ENCODE peak calls at places on chromosomes 11 and 22, in seven cellular contexts. One of them, this sample, is unnamed.

GRCh38 chr11:706957-707816 is 1.2 kb downstream of the EPS8L2 start:
- DNase-seq in MM.1S: no peak
- DNase-seq in kidney: peak
- DNase-seq in endothelial cell of umbilical vein: no peak
- DNase-seq in adrenal gland: peak
- DNase-seq in mesothelial cell of epicardium: no peak
- DNase-seq in Calu3: peak
- DNase-seq in this sample: peak

GRCh38 chr11:77126861-77127673 is 979 bp upstream of the MYO7A start:
- DNase-seq in MM.1S: peak
- DNase-seq in endothelial cell of umbilical vein: peak
- DNase-seq in mesothelial cell of epicardium: peak
- DNase-seq in Calu3: peak
- DNase-seq in adrenal gland: peak
- DNase-seq in kidney: no peak
- DNase-seq in this sample: peak

GRCh38 chr11:46055371-46055770 is 65.9 kb downstream of the PHF21A start:
- DNase-seq in adrenal gland: no peak
- DNase-seq in Calu3: no peak
- DNase-seq in mesothelial cell of epicardium: no peak
- DNase-seq in kidney: no peak
- DNase-seq in MM.1S: no peak
- DNase-seq in endothelial cell of umbilical vein: no peak
- DNase-seq in this sample: no peak

GRCh38 chr11:105553015-105553414 is 56.9 kb upstream of the GRIA4 start:
- DNase-seq in endothelial cell of umbilical vein: no peak
- DNase-seq in mesothelial cell of epicardium: no peak
- DNase-seq in kidney: no peak
- DNase-seq in MM.1S: no peak
- DNase-seq in Calu3: no peak
- DNase-seq in adrenal gland: no peak
- DNase-seq in this sample: no peak

GRCh38 chr22:21952586-21953571 is at the start of gene PPM1F:
- DNase-seq in endothelial cell of umbilical vein: peak
- DNase-seq in kidney: peak
- DNase-seq in MM.1S: peak
- DNase-seq in Calu3: peak
- DNase-seq in mesothelial cell of epicardium: peak
- DNase-seq in adrenal gland: peak
- DNase-seq in this sample: peak

GRCh38 chr22:17281026-17281809 is 62.0 kb upstream of the ADA2 start:
- DNase-seq in endothelial cell of umbilical vein: no peak
- DNase-seq in mesothelial cell of epicardium: no peak
- DNase-seq in kidney: peak
- DNase-seq in adrenal gland: no peak
- DNase-seq in Calu3: no peak
- DNase-seq in MM.1S: no peak
- DNase-seq in this sample: no peak

GRCh38 chr11:13836666-13837065 is 125.9 kb upstream of the SPON1 start:
- DNase-seq in Calu3: no peak
- DNase-seq in adrenal gland: no peak
- DNase-seq in kidney: no peak
- DNase-seq in endothelial cell of umbilical vein: no peak
- DNase-seq in mesothelial cell of epicardium: no peak
- DNase-seq in MM.1S: no peak
- DNase-seq in this sample: no peak

GRCh38 chr22:37420656-37421467 is 6.4 kb downstream of the ELFN2 start:
- DNase-seq in MM.1S: no peak
- DNase-seq in endothelial cell of umbilical vein: peak
- DNase-seq in kidney: no peak
- DNase-seq in mesothelial cell of epicardium: no peak
- DNase-seq in Calu3: no peak
- DNase-seq in adrenal gland: peak
- DNase-seq in this sample: no peak

GRCh38 chr11:69950120-69950519 is 128.0 kb upstream of the ANO1 start:
- DNase-seq in mesothelial cell of epicardium: no peak
- DNase-seq in MM.1S: no peak
- DNase-seq in endothelial cell of umbilical vein: peak
- DNase-seq in kidney: peak
- DNase-seq in Calu3: peak
- DNase-seq in adrenal gland: no peak
- DNase-seq in this sample: no peak

GRCh38 chr11:296206-296975 is 2.9 kb downstream of the IFITM5 start:
- DNase-seq in kidney: peak
- DNase-seq in endothelial cell of umbilical vein: no peak
- DNase-seq in MM.1S: no peak
- DNase-seq in adrenal gland: no peak
- DNase-seq in mesothelial cell of epicardium: no peak
- DNase-seq in Calu3: no peak
- DNase-seq in this sample: peak

GRCh38 chr11:66315498-66315885 is 1.4 kb downstream of the CD248 start:
- DNase-seq in mesothelial cell of epicardium: no peak
- DNase-seq in endothelial cell of umbilical vein: no peak
- DNase-seq in MM.1S: no peak
- DNase-seq in Calu3: no peak
- DNase-seq in adrenal gland: no peak
- DNase-seq in kidney: peak
- DNase-seq in this sample: no peak

GRCh38 chr22:36085476-36086169 is 57.0 kb upstream of the RBFOX2 start:
- DNase-seq in kidney: no peak
- DNase-seq in Calu3: no peak
- DNase-seq in mesothelial cell of epicardium: no peak
- DNase-seq in adrenal gland: no peak
- DNase-seq in MM.1S: no peak
- DNase-seq in endothelial cell of umbilical vein: no peak
- DNase-seq in this sample: no peak

DNA sequence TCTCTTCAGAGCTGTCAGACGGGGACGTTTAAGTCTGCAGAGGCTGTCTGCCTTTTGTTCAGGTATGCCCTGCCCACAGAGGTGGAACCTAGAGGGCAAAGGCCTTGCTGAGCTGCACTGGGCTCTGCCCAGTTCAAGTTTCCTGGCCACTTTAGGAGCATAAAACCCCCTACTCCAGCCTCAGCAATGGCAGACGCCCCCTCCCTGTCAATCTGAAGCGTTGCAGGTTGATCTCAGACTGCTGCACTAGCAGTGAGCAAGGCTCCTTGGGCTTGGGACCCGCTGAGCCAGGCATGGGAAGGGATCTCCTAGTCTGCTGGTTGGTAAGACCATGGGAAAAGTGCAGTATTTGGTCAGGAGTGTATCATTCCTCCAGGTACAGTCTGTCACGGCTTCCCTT is 66.6 kb upstream of the TP53I11 start:
- DNase-seq in MM.1S: no peak
- DNase-seq in kidney: no peak
- DNase-seq in endothelial cell of umbilical vein: no peak
- DNase-seq in adrenal gland: no peak
- DNase-seq in Calu3: no peak
- DNase-seq in mesothelial cell of epicardium: no peak
- DNase-seq in this sample: no peak
- TF ChIP-seq CTCF in MM.1S: no peak
- TF ChIP-seq CTCF in kidney: no peak
- TF ChIP-seq CTCF in endothelial cell of umbilical vein: peak
- TF ChIP-seq CTCF in adrenal gland: no peak
- TF ChIP-seq CTCF in Calu3: no peak
- TF ChIP-seq CTCF in mesothelial cell of epicardium: no peak
- TF ChIP-seq CTCF in this sample: no peak

GRCh38 chr11:128448487-128448886 is 138.9 kb downstream of the ETS1 start:
- DNase-seq in mesothelial cell of epicardium: no peak
- DNase-seq in endothelial cell of umbilical vein: no peak
- DNase-seq in MM.1S: no peak
- DNase-seq in adrenal gland: no peak
- DNase-seq in kidney: peak
- DNase-seq in Calu3: peak
- DNase-seq in this sample: no peak
- TF ChIP-seq CTCF in mesothelial cell of epicardium: no peak
- TF ChIP-seq CTCF in endothelial cell of umbilical vein: no peak
- TF ChIP-seq CTCF in MM.1S: no peak
- TF ChIP-seq CTCF in adrenal gland: no peak
- TF ChIP-seq CTCF in kidney: no peak
- TF ChIP-seq CTCF in Calu3: no peak
- TF ChIP-seq CTCF in this sample: no peak

GRCh38 chr22:26174280-26174679 is 5.0 kb downstream of the SEZ6L start:
- DNase-seq in MM.1S: no peak
- DNase-seq in kidney: no peak
- DNase-seq in Calu3: no peak
- DNase-seq in mesothelial cell of epicardium: no peak
- DNase-seq in endothelial cell of umbilical vein: no peak
- DNase-seq in adrenal gland: peak
- DNase-seq in this sample: no peak
- TF ChIP-seq CTCF in MM.1S: no peak
- TF ChIP-seq CTCF in kidney: no peak
- TF ChIP-seq CTCF in Calu3: no peak
- TF ChIP-seq CTCF in mesothelial cell of epicardium: no peak
- TF ChIP-seq CTCF in endothelial cell of umbilical vein: no peak
- TF ChIP-seq CTCF in adrenal gland: peak
- TF ChIP-seq CTCF in this sample: no peak

GRCh38 chr11:64726211-64726641 is 3.2 kb upstream of the NRXN2 start:
- DNase-seq in Calu3: no peak
- DNase-seq in kidney: no peak
- DNase-seq in MM.1S: no peak
- DNase-seq in mesothelial cell of epicardium: no peak
- DNase-seq in adrenal gland: no peak
- DNase-seq in endothelial cell of umbilical vein: no peak
- DNase-seq in this sample: peak
- TF ChIP-seq CTCF in Calu3: no peak
- TF ChIP-seq CTCF in kidney: no peak
- TF ChIP-seq CTCF in MM.1S: no peak
- TF ChIP-seq CTCF in mesothelial cell of epicardium: no peak
- TF ChIP-seq CTCF in adrenal gland: no peak
- TF ChIP-seq CTCF in endothelial cell of umbilical vein: no peak
- TF ChIP-seq CTCF in this sample: no peak

DNA sequence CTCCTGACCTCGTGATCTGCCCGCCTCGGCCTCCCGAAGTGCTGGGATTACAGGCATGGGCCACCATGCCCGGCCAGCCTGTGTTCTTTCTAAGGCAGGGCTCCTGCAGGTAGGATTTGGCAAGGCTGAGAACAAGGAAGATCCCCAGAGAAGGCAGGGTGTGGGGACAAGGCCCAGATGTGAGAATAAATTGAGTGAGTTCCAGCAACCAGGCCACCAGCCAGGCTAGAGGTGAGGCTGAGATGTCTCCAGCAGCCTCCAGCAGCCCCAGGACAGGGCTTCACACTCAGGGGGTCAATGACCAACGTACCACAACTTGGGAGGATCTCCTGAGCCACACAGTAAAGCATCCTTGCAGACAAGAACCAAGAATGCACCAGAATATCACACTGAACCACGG is 75.1 kb downstream of the BUD13 start:
- DNase-seq in MM.1S: no peak
- DNase-seq in mesothelial cell of epicardium: no peak
- DNase-seq in kidney: no peak
- DNase-seq in Calu3: no peak
- DNase-seq in endothelial cell of umbilical vein: no peak
- DNase-seq in adrenal gland: no peak
- DNase-seq in this sample: no peak
- TF ChIP-seq CTCF in MM.1S: no peak
- TF ChIP-seq CTCF in mesothelial cell of epicardium: no peak
- TF ChIP-seq CTCF in kidney: no peak
- TF ChIP-seq CTCF in Calu3: no peak
- TF ChIP-seq CTCF in endothelial cell of umbilical vein: no peak
- TF ChIP-seq CTCF in adrenal gland: no peak
- TF ChIP-seq CTCF in this sample: no peak

DNA sequence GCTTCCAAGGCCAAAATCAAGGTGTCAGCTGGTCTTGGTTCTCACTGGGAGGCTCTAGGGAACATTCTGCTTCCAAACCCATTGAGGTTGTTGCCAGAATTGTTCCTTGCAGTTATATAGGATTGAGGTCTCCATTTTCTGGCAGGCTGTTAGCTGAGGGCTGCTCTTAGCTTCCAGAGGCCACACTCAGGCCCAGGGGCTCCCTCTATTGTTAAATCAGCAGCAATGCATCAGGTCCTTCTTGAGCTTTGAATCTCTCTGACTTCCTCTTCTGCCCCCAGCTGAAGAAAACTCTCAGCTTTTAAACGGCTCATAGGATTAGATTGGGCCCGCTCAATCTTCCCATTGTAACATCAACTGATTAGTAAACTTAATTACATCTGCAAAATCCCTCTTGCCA is 39.3 kb upstream of the BSX start:
- DNase-seq in Calu3: peak
- DNase-seq in endothelial cell of umbilical vein: peak
- DNase-seq in adrenal gland: peak
- DNase-seq in mesothelial cell of epicardium: no peak
- DNase-seq in kidney: no peak
- DNase-seq in MM.1S: peak
- DNase-seq in this sample: peak
- TF ChIP-seq CTCF in Calu3: no peak
- TF ChIP-seq CTCF in endothelial cell of umbilical vein: peak
- TF ChIP-seq CTCF in adrenal gland: peak
- TF ChIP-seq CTCF in mesothelial cell of epicardium: no peak
- TF ChIP-seq CTCF in kidney: peak
- TF ChIP-seq CTCF in MM.1S: peak
- TF ChIP-seq CTCF in this sample: peak

GRCh38 chr11:26493616-26494015 is 78.4 kb downstream of the MUC15 start:
- DNase-seq in Calu3: no peak
- DNase-seq in kidney: no peak
- DNase-seq in MM.1S: no peak
- DNase-seq in endothelial cell of umbilical vein: no peak
- DNase-seq in mesothelial cell of epicardium: no peak
- DNase-seq in adrenal gland: no peak
- DNase-seq in this sample: no peak

GRCh38 chr11:26490546-26490945 is 81.5 kb downstream of the MUC15 start:
- DNase-seq in kidney: no peak
- DNase-seq in MM.1S: no peak
- DNase-seq in endothelial cell of umbilical vein: no peak
- DNase-seq in Calu3: no peak
- DNase-seq in mesothelial cell of epicardium: no peak
- DNase-seq in adrenal gland: no peak
- DNase-seq in this sample: no peak
- TF ChIP-seq CTCF in kidney: no peak
- TF ChIP-seq CTCF in MM.1S: no peak
- TF ChIP-seq CTCF in endothelial cell of umbilical vein: no peak
- TF ChIP-seq CTCF in Calu3: no peak
- TF ChIP-seq CTCF in mesothelial cell of epicardium: no peak
- TF ChIP-seq CTCF in adrenal gland: no peak
- TF ChIP-seq CTCF in this sample: no peak

GRCh38 chr11:11493698-11494097 is 128.1 kb downstream of the GALNT18 start:
- DNase-seq in endothelial cell of umbilical vein: no peak
- DNase-seq in kidney: no peak
- DNase-seq in Calu3: no peak
- DNase-seq in adrenal gland: no peak
- DNase-seq in MM.1S: no peak
- DNase-seq in mesothelial cell of epicardium: no peak
- DNase-seq in this sample: no peak
- TF ChIP-seq CTCF in endothelial cell of umbilical vein: no peak
- TF ChIP-seq CTCF in kidney: no peak
- TF ChIP-seq CTCF in Calu3: no peak
- TF ChIP-seq CTCF in adrenal gland: no peak
- TF ChIP-seq CTCF in MM.1S: no peak
- TF ChIP-seq CTCF in mesothelial cell of epicardium: no peak
- TF ChIP-seq CTCF in this sample: no peak

GRCh38 chr11:5449432-5449831 is 309 bp downstream of the OR51I2 start:
- DNase-seq in adrenal gland: no peak
- DNase-seq in endothelial cell of umbilical vein: no peak
- DNase-seq in mesothelial cell of epicardium: no peak
- DNase-seq in MM.1S: no peak
- DNase-seq in kidney: no peak
- DNase-seq in Calu3: no peak
- DNase-seq in this sample: no peak

GRCh38 chr11:5449023-5449422 is at the start of gene OR51I2:
- DNase-seq in endothelial cell of umbilical vein: no peak
- DNase-seq in mesothelial cell of epicardium: no peak
- DNase-seq in kidney: no peak
- DNase-seq in adrenal gland: no peak
- DNase-seq in Calu3: no peak
- DNase-seq in MM.1S: no peak
- DNase-seq in this sample: no peak

GRCh38 chr11:5452712-5453111 is 3.6 kb downstream of the OR51I2 start:
- DNase-seq in MM.1S: no peak
- DNase-seq in kidney: no peak
- DNase-seq in Calu3: no peak
- DNase-seq in mesothelial cell of epicardium: no peak
- DNase-seq in adrenal gland: no peak
- DNase-seq in endothelial cell of umbilical vein: no peak
- DNase-seq in this sample: no peak
- TF ChIP-seq CTCF in MM.1S: no peak
- TF ChIP-seq CTCF in kidney: no peak
- TF ChIP-seq CTCF in Calu3: no peak
- TF ChIP-seq CTCF in mesothelial cell of epicardium: no peak
- TF ChIP-seq CTCF in adrenal gland: no peak
- TF ChIP-seq CTCF in endothelial cell of umbilical vein: no peak
- TF ChIP-seq CTCF in this sample: no peak

This sample was measured in upper lobe of right lung.